ENCODE peak calls at places on chromosomes 6 and 20, in four cellular contexts. R, B, O and S are unnamed samples. For H3K4me1, the result is how much of the 10 kb centered on the place peaks cover.

GRCh38 chr6:135617222-135617621 is 119.7 kb upstream of the AHI1 start:
- DNase-seq in R (no peak), B (no peak), O (no peak), S (no peak)

GRCh38 chr6:159062564-159062945 is 17.8 kb upstream of the TAGAP start:
- DNase-seq in R (no peak), B (no peak), O (no peak), S (no peak)

GRCh38 chr6:106630366-106630765 is 988 bp downstream of the QRSL1 start:
- DNase-seq in R (no peak), B (no peak), O (no peak), S (no peak)

GRCh38 chr6:39543117-39543516 is 182.1 kb downstream of the KIF6 start:
- DNase-seq in R (no peak), B (no peak), O (no peak), S (no peak)

GRCh38 chr20:13101701-13102100 is 92.9 kb downstream of the SPTLC3 start:
- DNase-seq in R (no peak), B (no peak), O (no peak), S (no peak)

GRCh38 chr6:105896052-105896820 is 189.9 kb upstream of the PRDM1 start:
- DNase-seq in R (peak), B (no peak), O (no peak), S (no peak)

GRCh38 chr6:81051952-81052351 is 700.5 kb downstream of the TENT5A start:
- DNase-seq in R (no peak), B (no peak), O (no peak), S (no peak)

GRCh38 chr6:78599526-78599925 is 267.8 kb upstream of the IRAK1BP1 start:
- DNase-seq in R (no peak), B (no peak), O (no peak), S (no peak)

GRCh38 chr6:143501851-143502250 is 9.7 kb downstream of the FUCA2 start:
- DNase-seq in R (no peak), B (no peak), O (no peak), S (no peak)

GRCh38 chr6:40668203-40668602 is 81.0 kb upstream of the LRFN2 start:
- DNase-seq in R (no peak), B (no peak), O (no peak), S (peak)

GRCh38 chr20:39081255-39081654 is 119.1 kb downstream of the DHX35 start:
- DNase-seq in R (peak), B (peak), O (peak), S (peak)

GRCh38 chr20:3590164-3590563 is 73.0 kb downstream of the GFRA4 start:
- DNase-seq in R (no peak), B (no peak), O (no peak), S (no peak)

GRCh38 chr6:122422614-122423267 is 23.3 kb downstream of the HSF2 start:
- DNase-seq in R (no peak), B (no peak), O (peak), S (no peak)

GRCh38 chr6:28212510-28213212 is 12.4 kb upstream of the ZSCAN9 start:
- DNase-seq in R (peak), B (peak), O (peak), S (peak)

GRCh38 chr20:8153281-8153908 is 21.3 kb downstream of the PLCB1 start:
- DNase-seq in R (no peak), B (no peak), O (peak), S (no peak)

GRCh38 chr20:59743767-59744485 is 139.6 kb downstream of the PHACTR3 start:
- DNase-seq in R (no peak), B (no peak), O (no peak), S (no peak)

GRCh38 chr6:29507319-29507718 is 19.6 kb upstream of the MAS1L start:
- DNase-seq in R (no peak), B (no peak), O (no peak), S (no peak)

GRCh38 chr6:44309092-44309491 is 4.1 kb downstream of the AARS2 start:
- DNase-seq in R (no peak), B (no peak), O (no peak), S (no peak)

GRCh38 chr6:69918766-69919165 is 52.4 kb downstream of the COL19A1 start:
- DNase-seq in R (no peak), B (no peak), O (no peak), S (no peak)

GRCh38 chr6:79608334-79609224 is 22.6 kb upstream of the SH3BGRL2 start:
- DNase-seq in R (peak), B (no peak), O (no peak), S (no peak)

GRCh38 chr6:33624856-33625255 is 3.7 kb downstream of the ITPR3 start:
- DNase-seq in R (no peak), B (no peak), O (no peak), S (no peak)

GRCh38 chr20:62908971-62909791 is 17.1 kb downstream of the DIDO1 start:
- DNase-seq in R (no peak), B (no peak), O (no peak), S (no peak)

GRCh38 chr6:30060634-30060981 is 457 bp upstream of the POLR1H start:
- DNase-seq in R (no peak), B (no peak), O (no peak), S (no peak)

GRCh38 chr20:50595988-50596693 is 86.0 kb downstream of the PTPN1 start:
- DNase-seq in R (no peak), B (no peak), O (no peak), S (no peak)

GRCh38 chr6:156423075-156423474 is 354.1 kb upstream of the ARID1B start:
- DNase-seq in R (no peak), B (no peak), O (no peak), S (no peak)

GRCh38 chr6:19333936-19334335 is 503.2 kb upstream of the ID4 start:
- DNase-seq in R (no peak), B (peak), O (no peak), S (no peak)

GRCh38 chr6:154509421-154510143 is 903 bp downstream of the CNKSR3 start:
- DNase-seq in R (peak), B (no peak), O (no peak), S (peak)

GRCh38 chr6:139515511-139515910 is 141.1 kb upstream of the CITED2 start:
- DNase-seq in R (peak), B (no peak), O (no peak), S (no peak)

GRCh38 chr6:27753668-27754407 is 158.4 kb downstream of the OR2B2 start:
- DNase-seq in R (peak), B (peak), O (peak), S (peak)

GRCh38 chr6:31304683-31305082 is 32.8 kb upstream of the HLA-C start:
- DNase-seq in R (no peak), B (no peak), O (no peak), S (no peak)

GRCh38 chr6:11198663-11199603 is 33.5 kb downstream of the NEDD9 start:
- DNase-seq in R (no peak), B (no peak), O (no peak), S (no peak)

GRCh38 chr6:11196511-11197174 is 35.8 kb downstream of the NEDD9 start:
- DNase-seq in R (no peak), B (no peak), O (no peak), S (no peak)

GRCh38 chr6:11197846-11198245 is 34.6 kb downstream of the NEDD9 start:
- DNase-seq in R (no peak), B (no peak), O (no peak), S (no peak)

GRCh38 chr6:11194399-11195274 is 37.8 kb downstream of the NEDD9 start:
- DNase-seq in R (no peak), B (peak), O (no peak), S (no peak)

DNA sequence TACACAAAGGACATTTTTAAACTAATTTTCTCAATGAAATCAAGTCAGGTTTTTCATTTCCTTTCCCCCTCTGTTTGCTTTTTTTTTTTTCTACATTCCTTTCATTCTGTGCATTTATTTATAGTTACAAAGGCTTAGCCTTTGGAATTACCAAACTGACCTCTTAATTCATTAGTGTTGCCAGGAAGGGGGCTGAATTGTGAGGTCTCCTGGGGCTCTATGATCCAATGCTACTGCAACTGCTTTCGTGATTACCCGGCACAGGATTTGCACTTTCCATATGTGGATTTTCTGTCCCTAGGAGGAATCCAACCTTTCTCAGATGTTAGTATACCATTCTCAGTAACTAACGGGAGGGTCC is 35.3 kb downstream of the NEDD9 start:
- DNase-seq in R (no peak), B (no peak), O (no peak), S (no peak)
- H3K4me1 ChIP-seq in R (half or more), B (half or more), O (under half), S (half or more)

GRCh38 chr6:42637681-42638080 is 73.9 kb downstream of the UBR2 start:
- DNase-seq in R (no peak), B (no peak), O (no peak), S (no peak)
- TF ChIP-seq PBX3 in R (no peak), B (no peak), O (no peak), S (no peak)

DNA sequence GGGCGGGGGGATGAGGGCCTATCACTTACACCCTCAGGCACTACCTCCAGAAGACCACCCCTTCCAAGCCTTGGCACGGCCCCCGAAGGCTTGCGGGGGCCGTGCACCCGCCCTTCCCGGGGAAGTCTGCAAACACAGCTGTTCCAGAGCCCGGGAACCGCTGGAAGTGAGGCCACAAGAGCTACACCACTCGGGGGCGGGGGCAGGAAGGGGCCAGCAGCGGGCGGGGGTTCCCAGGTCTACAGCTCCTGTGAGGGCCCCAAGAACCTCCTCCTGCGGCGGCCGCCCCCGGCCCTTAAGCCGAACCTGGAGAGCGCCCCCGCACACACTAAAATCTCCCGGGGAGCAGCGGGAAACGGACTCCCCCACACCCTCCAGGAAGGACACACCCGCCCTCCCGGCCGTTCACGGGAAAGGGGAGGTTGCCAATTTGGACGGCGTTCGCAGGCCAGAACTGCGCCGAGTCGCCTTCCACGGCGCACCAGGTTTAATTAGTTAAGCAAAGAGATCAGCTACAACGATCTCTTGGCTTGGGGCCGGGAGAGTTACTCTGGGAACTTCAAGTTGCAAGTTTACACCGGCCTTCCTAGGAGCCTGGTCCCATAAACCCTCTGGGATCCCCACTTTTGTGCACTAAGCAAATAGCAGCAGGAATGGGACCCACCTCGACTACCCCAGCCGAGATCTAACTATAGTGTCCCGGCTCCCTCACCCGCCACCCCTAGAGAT is 1.8 kb downstream of the JAG1 start:
- DNase-seq in R (no peak), B (no peak), O (no peak), S (peak)
- H3K4me1 ChIP-seq in R (half or more), B (under half), O (under half), S (under half)

GRCh38 chr20:48019940-48020339 is 234.7 kb upstream of the SULF2 start:
- DNase-seq in R (no peak), B (no peak), O (no peak), S (no peak)

GRCh38 chr20:48026981-48027592 is 241.8 kb upstream of the SULF2 start:
- DNase-seq in R (no peak), B (no peak), O (no peak), S (no peak)

GRCh38 chr20:48025061-48025515 is 239.8 kb upstream of the SULF2 start:
- DNase-seq in R (no peak), B (no peak), O (no peak), S (peak)

DNA sequence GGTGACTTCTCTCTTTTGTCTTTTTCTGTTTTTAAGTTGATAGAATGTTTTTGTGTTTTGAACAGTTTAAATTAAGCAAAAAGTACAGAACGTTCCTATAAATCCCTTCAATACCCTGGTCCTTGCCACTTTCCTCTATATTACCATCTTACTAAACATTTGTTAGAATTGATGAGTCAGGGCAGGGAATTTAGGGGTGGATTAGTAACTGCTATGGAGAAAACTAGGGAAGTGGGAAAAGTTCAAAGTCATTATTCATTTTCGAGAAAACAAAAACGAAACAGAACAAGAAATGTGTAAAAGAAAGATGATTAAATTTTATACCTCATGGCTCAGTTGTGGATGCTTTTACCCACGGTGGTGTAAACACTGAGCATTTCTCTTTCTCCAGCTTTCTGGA is 240.4 kb upstream of the SULF2 start:
- DNase-seq in R (no peak), B (no peak), O (no peak), S (no peak)
- TF ChIP-seq PBX3 in R (no peak), B (no peak), O (no peak), S (no peak)

GRCh38 chr20:23627501-23627900 is 10.3 kb downstream of the CST3 start:
- DNase-seq in R (no peak), B (no peak), O (no peak), S (no peak)

GRCh38 chr20:23625236-23625964 is 12.4 kb downstream of the CST3 start:
- DNase-seq in R (no peak), B (no peak), O (no peak), S (no peak)

GRCh38 chr20:23628402-23629016 is 9.2 kb downstream of the CST3 start:
- DNase-seq in R (no peak), B (no peak), O (no peak), S (no peak)

GRCh38 chr20:23624307-23624706 is 13.4 kb downstream of the CST3 start:
- DNase-seq in R (peak), B (no peak), O (no peak), S (no peak)

GRCh38 chr20:23626040-23626620 is 11.6 kb downstream of the CST3 start:
- DNase-seq in R (no peak), B (no peak), O (no peak), S (no peak)
- H3K4me1 ChIP-seq in R (half or more), B (under half), O (under half), S (under half)

GRCh38 chr6:3643921-3644320 is 107.6 kb downstream of the PXDC1 start:
- DNase-seq in R (no peak), B (no peak), O (no peak), S (no peak)
- TF ChIP-seq PBX3 in R (no peak), B (no peak), O (no peak), S (no peak)

DNA sequence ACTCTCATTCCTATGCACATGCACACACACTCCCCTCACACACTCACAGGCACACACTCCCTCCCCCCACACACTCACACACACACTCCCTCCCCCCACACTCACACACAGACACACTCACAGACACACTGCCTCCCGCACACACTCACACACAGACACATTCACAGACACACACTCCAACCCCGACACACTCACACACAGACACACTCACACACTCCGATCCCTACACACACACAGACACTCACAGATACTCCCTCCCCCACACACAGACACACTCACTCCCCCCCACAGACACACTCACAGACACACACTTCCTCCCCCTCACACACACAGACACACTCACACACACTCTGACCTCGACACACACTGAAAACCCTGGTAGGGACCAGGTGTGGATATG is 176.2 kb downstream of the TFAP2C start:
- DNase-seq in R (no peak), B (no peak), O (no peak), S (no peak)
- H3K4me1 ChIP-seq in R (under half), B (under half), O (under half), S (under half)

GRCh38 chr6:14274552-14275492 is 157.2 kb downstream of the CD83 start:
- DNase-seq in R (no peak), B (no peak), O (no peak), S (no peak)
- TF ChIP-seq PBX3 in R (no peak), B (no peak), O (no peak), S (no peak)

GRCh38 chr6:108944707-108945685 is 96.8 kb downstream of the ARMC2 start:
- DNase-seq in R (no peak), B (no peak), O (no peak), S (no peak)
- H3K4me1 ChIP-seq in R (under half), B (under half), O (under half), S (under half)